ENCODE peak calls at places on chromosomes 12 and 14, in four cellular contexts. H, W, Q and X are unnamed samples.
A peak's percentile ranks its signal among the peaks of the same experiment; 100 is the strongest.

GRCh38 chr12:110330544-110330943 is 49.5 kb downstream of the ATP2A2 start:
- DNase-seq in W (no peak), H (no peak), Q (peak; percentile 29), X (peak; percentile 7)

GRCh38 chr14:100786131-100786530 is 39.8 kb upstream of the MEG3 start:
- DNase-seq in H (no peak), Q (no peak), W (no peak), X (no peak)

GRCh38 chr12:124763594-124763979 is 100.1 kb downstream of the SCARB1 start:
- DNase-seq in H (no peak), W (no peak), Q (no peak), X (no peak)

GRCh38 chr12:6745751-6746525 is 7.0 kb downstream of the MLF2 start:
- DNase-seq in H (no peak), Q (no peak), W (no peak), X (no peak)

GRCh38 chr12:104219908-104220404 is 4.4 kb downstream of the TXNRD1 start:
- DNase-seq in W (peak; percentile 17), Q (peak; percentile 50), H (no peak), X (no peak)

GRCh38 chr12:50110127-50110761 is 1.8 kb upstream of the COX14 start:
- DNase-seq in H (peak; percentile 83), W (peak; percentile 77), Q (no peak), X (no peak)

GRCh38 chr12:64918288-64918687 is 93.8 kb downstream of the TBC1D30 start:
- DNase-seq in Q (no peak), H (no peak), W (no peak), X (no peak)

GRCh38 chr12:42570076-42570475 is 19.5 kb downstream of the PRICKLE1 start:
- DNase-seq in H (no peak), W (no peak), Q (no peak), X (no peak)

GRCh38 chr14:28613526-28613925 is 153.1 kb upstream of the FOXG1 start:
- DNase-seq in Q (no peak), W (no peak), H (no peak), X (no peak)

GRCh38 chr12:131140697-131141096 is 187.0 kb downstream of the ADGRD1 start:
- DNase-seq in Q (no peak), H (no peak), W (no peak), X (no peak)

GRCh38 chr14:70317091-70317968 is 42.2 kb downstream of the COX16 start:
- DNase-seq in W (no peak), H (no peak), Q (no peak), X (no peak)

GRCh38 chr12:13104403-13104802 is 936 bp upstream of the GSG1 start:
- DNase-seq in W (no peak), Q (no peak), H (no peak), X (no peak)

GRCh38 chr14:90388437-90388836 is 8.4 kb upstream of the CALM1 start:
- DNase-seq in H (no peak), Q (peak; percentile 77), W (peak; percentile 32), X (no peak)

GRCh38 chr14:38208825-38209562 is 1.3 kb downstream of the SSTR1 start:
- DNase-seq in H (peak; percentile 66), W (peak; percentile 85), Q (peak; percentile 23), X (no peak)

GRCh38 chr12:70627677-70628076 is 9.6 kb downstream of the PTPRB start:
- DNase-seq in H (no peak), Q (no peak), W (no peak), X (no peak)

GRCh38 chr12:131511803-131512564 is 198.9 kb upstream of the SFSWAP start:
- DNase-seq in H (no peak), Q (no peak), W (no peak), X (no peak)

GRCh38 chr12:12616512-12617275 is 5.0 kb downstream of the CREBL2 start:
- DNase-seq in W (no peak), Q (peak; percentile 7), H (no peak), X (peak; percentile 35)

GRCh38 chr12:49827351-49828099 is 688 bp downstream of the NCKAP5L start:
- DNase-seq in W (peak; percentile 46), H (peak; percentile 85), Q (peak; percentile 61), X (peak; percentile 40)

GRCh38 chr12:54723653-54724256 is 75.6 kb upstream of the DCD start:
- DNase-seq in Q (no peak), H (no peak), W (peak; percentile 10), X (no peak)

GRCh38 chr12:69779928-69780327 is 41.3 kb downstream of the RAB3IP start:
- DNase-seq in H (no peak), W (peak; percentile 7), Q (peak; percentile 42), X (no peak)

GRCh38 chr12:69298947-69299346 is 49.2 kb upstream of the LYZ start:
- DNase-seq in H (no peak), Q (no peak), W (no peak), X (no peak)

GRCh38 chr12:58584885-58585284 is 335.4 kb downstream of the LRIG3 start:
- DNase-seq in H (no peak), Q (no peak), W (no peak), X (no peak)

GRCh38 chr12:6539276-6540134 is 5.2 kb downstream of the GAPDH start:
- DNase-seq in W (no peak), Q (no peak), H (no peak), X (no peak)